ENCODE peak calls at places on chromosomes 12 and 14, in seven cellular contexts. G, X, D, O, V, E and H are unnamed samples.

GRCh38 chr14:60756847-60757246 is 22.3 kb downstream of the MNAT1 start:
- DNase-seq in G (no peak), X (no peak), D (no peak), O (peak), V (no peak), E (no peak), H (no peak)

GRCh38 chr14:80549141-80549540 is 337.8 kb upstream of the DIO2 start:
- DNase-seq in G (no peak), X (no peak), D (no peak), O (peak), V (no peak), E (no peak), H (no peak)

GRCh38 chr12:67666605-67667004 is 18.1 kb downstream of the DYRK2 start:
- DNase-seq in G (no peak), X (no peak), D (no peak), O (no peak), V (no peak), E (no peak), H (no peak)

GRCh38 chr14:92317511-92317910 is 5.5 kb upstream of the SLC24A4 start:
- DNase-seq in G (no peak), X (no peak), D (peak), O (peak), V (no peak), E (no peak), H (no peak)

GRCh38 chr14:104803916-104804371 is 3.0 kb downstream of the ZBTB42 start:
- DNase-seq in G (no peak), X (no peak), D (no peak), O (no peak), V (no peak), E (no peak), H (no peak)

GRCh38 chr12:129096184-129096583 is 242.9 kb downstream of the GLT1D1 start:
- DNase-seq in G (no peak), X (no peak), D (no peak), O (no peak), V (no peak), E (no peak), H (no peak)

GRCh38 chr12:41514050-41514449 is 325.9 kb downstream of the PDZRN4 start:
- DNase-seq in G (no peak), X (no peak), D (no peak), O (no peak), V (no peak), E (no peak), H (no peak)

GRCh38 chr12:68446896-68447806 is 115.0 kb upstream of the MDM1 start:
- DNase-seq in G (no peak), X (no peak), D (no peak), O (peak), V (no peak), E (no peak), H (no peak)

GRCh38 chr12:76520348-76520747 is 39.2 kb downstream of the OSBPL8 start:
- DNase-seq in G (no peak), X (no peak), D (no peak), O (no peak), V (no peak), E (no peak), H (no peak)

GRCh38 chr12:104582739-104583138 is 126.0 kb downstream of the CHST11 start:
- DNase-seq in G (no peak), X (no peak), D (no peak), O (no peak), V (no peak), E (no peak), H (no peak)

GRCh38 chr12:22879203-22879602 is 254.2 kb downstream of the ETNK1 start:
- DNase-seq in G (no peak), X (no peak), D (no peak), O (no peak), V (no peak), E (no peak), H (no peak)

GRCh38 chr14:41505491-41505890 is 101.2 kb upstream of the LRFN5 start:
- DNase-seq in G (no peak), X (no peak), D (no peak), O (no peak), V (no peak), E (no peak), H (no peak)

GRCh38 chr12:105220150-105220928 is 15.6 kb downstream of the APPL2 start:
- DNase-seq in G (no peak), X (no peak), D (no peak), O (no peak), V (no peak), E (peak), H (no peak)

GRCh38 chr14:45940318-45940717 is 687.3 kb upstream of the MIS18BP1 start:
- DNase-seq in G (no peak), X (no peak), D (no peak), O (no peak), V (no peak), E (no peak), H (no peak)

GRCh38 chr12:124454735-124455134 is 112.7 kb downstream of the NCOR2 start:
- DNase-seq in G (peak), X (no peak), D (no peak), O (peak), V (no peak), E (no peak), H (no peak)

GRCh38 chr14:95440951-95441350 is 75.5 kb downstream of the SYNE3 start:
- DNase-seq in G (no peak), X (no peak), D (no peak), O (no peak), V (no peak), E (no peak), H (no peak)

GRCh38 chr12:114742363-114742762 is 58.4 kb upstream of the TBX3 start:
- DNase-seq in G (no peak), X (no peak), D (no peak), O (no peak), V (no peak), E (no peak), H (no peak)

GRCh38 chr12:46472144-46472705 is 99.7 kb upstream of the SLC38A2 start:
- DNase-seq in G (no peak), X (no peak), D (no peak), O (no peak), V (no peak), E (no peak), H (no peak)

GRCh38 chr12:47844264-47845020 is 24.7 kb upstream of the HDAC7 start:
- DNase-seq in G (no peak), X (no peak), D (no peak), O (peak), V (no peak), E (no peak), H (no peak)

GRCh38 chr12:13905795-13906194 is 75.6 kb downstream of the GRIN2B start:
- DNase-seq in G (no peak), X (no peak), D (no peak), O (no peak), V (no peak), E (no peak), H (no peak)

GRCh38 chr12:9649532-9649940 is 20.0 kb upstream of the CLEC2D start:
- DNase-seq in G (no peak), X (no peak), D (peak), O (no peak), V (no peak), E (no peak), H (peak)

GRCh38 chr12:132713123-132713522 is 2.5 kb downstream of the PGAM5 start:
- DNase-seq in G (no peak), X (no peak), D (no peak), O (no peak), V (no peak), E (no peak), H (no peak)

GRCh38 chr12:80175307-80175930 is 76.1 kb downstream of the OTOGL start:
- DNase-seq in G (no peak), X (no peak), D (no peak), O (peak), V (no peak), E (no peak), H (no peak)

GRCh38 chr14:76203086-76204001 is 51.6 kb downstream of the GPATCH2L start:
- DNase-seq in G (peak), X (no peak), D (peak), O (peak), V (no peak), E (peak), H (no peak)

DNA sequence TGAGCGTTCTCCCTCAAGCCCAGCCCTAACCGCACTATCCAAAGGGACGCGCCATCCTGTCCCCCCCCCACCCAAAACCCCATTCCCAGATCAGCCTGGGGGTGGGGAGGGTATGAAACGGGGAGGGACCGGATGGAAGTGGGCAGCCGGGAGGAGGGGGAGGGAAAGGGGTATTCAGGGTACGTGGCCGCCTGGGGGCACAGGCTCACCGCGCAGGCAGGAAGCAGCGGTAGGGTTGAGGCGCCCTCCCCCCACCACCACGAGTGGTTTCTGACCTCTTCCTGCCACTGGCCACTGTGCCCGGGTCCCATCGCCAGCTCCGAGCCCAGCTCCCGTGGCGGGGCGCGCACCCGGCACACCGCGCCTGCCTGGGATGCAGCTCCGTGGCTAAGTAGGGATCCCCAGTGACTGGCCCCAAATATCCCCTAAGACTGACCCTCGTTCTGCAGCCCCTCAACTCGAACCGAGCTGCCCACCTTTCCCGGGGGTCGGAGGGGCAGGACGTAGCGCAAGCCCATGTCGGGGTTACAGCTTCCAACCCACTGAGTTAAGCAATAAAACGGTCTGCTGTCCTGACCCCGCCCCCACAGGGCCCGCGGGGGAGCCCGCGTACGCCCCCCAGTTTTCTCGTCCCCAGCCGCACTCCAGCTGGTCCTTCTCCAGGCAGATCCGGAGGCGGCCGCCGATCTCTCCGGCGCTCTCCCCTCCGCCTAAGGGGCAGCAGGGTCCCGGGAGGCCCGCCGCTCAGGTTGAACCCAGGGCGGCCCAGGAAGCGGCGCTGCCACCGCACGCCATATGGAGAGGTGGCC is 1.2 kb downstream of the ACTN1 start:
- DNase-seq in G (peak), X (peak), D (peak), O (peak), V (peak), E (peak), H (peak)
- TF ChIP-seq CTCF in G (peak), X (no peak), D (no peak), O (peak), V (no peak), E (peak), H (no peak)

DNA sequence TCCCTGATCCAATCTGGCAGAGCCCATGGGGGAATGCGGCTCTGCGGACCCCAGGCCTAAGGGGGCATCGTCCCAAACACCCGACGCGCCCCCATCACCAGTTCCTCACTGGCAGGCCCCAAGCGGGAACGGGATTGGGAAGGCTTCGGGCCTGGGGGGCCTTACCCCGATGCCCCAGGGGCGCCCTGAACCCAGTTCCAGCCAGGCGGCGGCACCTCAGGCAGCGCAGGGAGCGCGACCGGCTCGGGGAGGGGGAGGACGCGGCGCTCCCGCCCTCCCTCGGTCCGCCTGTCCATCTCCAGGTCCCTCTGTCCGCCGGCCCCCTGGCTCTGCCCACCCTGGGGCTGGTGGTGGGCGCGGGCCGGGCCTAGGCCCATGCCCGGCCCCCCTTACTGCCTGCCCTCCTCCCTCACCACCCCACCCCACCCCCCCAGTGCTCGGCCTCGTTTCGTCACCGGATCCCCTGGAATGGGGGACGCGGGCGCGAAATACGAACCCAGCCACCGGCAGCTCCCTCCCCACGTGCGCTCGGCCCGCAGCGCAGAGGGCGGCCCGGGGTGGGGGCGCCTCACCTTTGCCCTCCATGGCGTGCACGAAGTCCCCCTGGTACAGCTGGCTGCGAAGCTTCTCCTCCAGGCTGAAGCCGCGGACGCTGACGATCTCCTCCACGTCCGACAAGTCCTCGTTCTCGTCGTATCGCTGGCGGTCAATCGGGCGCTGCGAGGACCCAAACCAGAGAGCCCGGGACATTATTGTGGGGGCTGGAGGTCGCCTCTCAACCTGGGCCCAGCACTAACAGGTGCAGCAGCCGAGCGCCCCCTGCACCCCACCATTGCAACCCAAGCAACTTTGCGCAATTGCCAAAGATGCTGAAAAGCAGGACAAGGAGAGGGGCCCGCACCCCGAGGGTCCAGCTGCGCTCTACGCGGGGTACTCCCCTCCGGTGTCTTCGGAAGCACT is 2.3 kb downstream of the KDM2B start:
- DNase-seq in G (no peak), X (peak), D (no peak), O (peak), V (peak), E (no peak), H (peak)
- TF ChIP-seq CTCF in G (no peak), X (no peak), D (no peak), O (no peak), V (no peak), E (no peak), H (no peak)

GRCh38 chr14:71107921-71108320 is 200.7 kb downstream of the PCNX1 start:
- DNase-seq in G (no peak), X (no peak), D (no peak), O (no peak), V (no peak), E (no peak), H (no peak)

GRCh38 chr14:71108398-71109114 is 201.3 kb downstream of the PCNX1 start:
- DNase-seq in G (no peak), X (no peak), D (no peak), O (no peak), V (no peak), E (no peak), H (no peak)

GRCh38 chr14:71105177-71105576 is 197.9 kb downstream of the PCNX1 start:
- DNase-seq in G (no peak), X (no peak), D (no peak), O (no peak), V (no peak), E (no peak), H (no peak)

GRCh38 chr14:71103662-71104484 is 196.6 kb downstream of the PCNX1 start:
- DNase-seq in G (no peak), X (no peak), D (peak), O (peak), V (no peak), E (peak), H (peak)
- TF ChIP-seq CTCF in G (peak), X (peak), D (peak), O (peak), V (peak), E (peak), H (peak)

GRCh38 chr14:22597771-22598098 is 365 bp upstream of the ABHD4 start:
- DNase-seq in G (no peak), X (no peak), D (no peak), O (no peak), V (no peak), E (no peak), H (no peak)

GRCh38 chr14:22600027-22600426 is 1.9 kb downstream of the ABHD4 start:
- DNase-seq in G (no peak), X (no peak), D (no peak), O (no peak), V (no peak), E (no peak), H (no peak)

GRCh38 chr14:22599349-22599748 is 1.2 kb downstream of the ABHD4 start:
- DNase-seq in G (no peak), X (no peak), D (no peak), O (no peak), V (no peak), E (no peak), H (no peak)

GRCh38 chr14:22598099-22598895 is at the start of gene ABHD4:
- DNase-seq in G (no peak), X (peak), D (peak), O (peak), V (peak), E (peak), H (peak)

DNA sequence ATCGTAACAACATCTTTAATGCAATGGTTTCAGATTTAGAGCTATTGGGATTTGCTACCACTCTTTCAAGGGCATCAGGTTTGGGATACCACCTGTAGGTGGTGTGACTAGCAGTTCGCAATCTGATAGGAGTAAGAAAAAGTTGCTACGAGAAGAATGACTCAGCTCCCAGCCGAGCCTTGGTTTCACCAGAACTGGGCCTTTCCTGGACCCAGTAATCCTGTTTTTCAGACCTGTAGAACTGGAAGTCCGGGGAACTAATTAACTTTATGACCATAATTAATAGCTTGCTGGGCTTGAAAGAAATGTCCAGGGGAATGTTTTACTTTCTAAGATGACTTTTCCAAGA is 770 bp downstream of the ABHD4 start:
- DNase-seq in G (no peak), X (no peak), D (peak), O (peak), V (no peak), E (no peak), H (no peak)
- TF ChIP-seq CTCF in G (peak), X (no peak), D (no peak), O (peak), V (no peak), E (no peak), H (no peak)

GRCh38 chr12:17278946-17279345 is 673.0 kb upstream of the LMO3 start:
- DNase-seq in G (no peak), X (no peak), D (no peak), O (no peak), V (no peak), E (no peak), H (no peak)
- TF ChIP-seq CTCF in G (no peak), X (no peak), D (no peak), O (no peak), V (peak), E (no peak), H (peak)